ENCODE peak calls at places on chromosomes 3 and 15, in eight cellular contexts. Q is upper lobe of left lung; S is heart left ventricle; G is lower lobe of right lung; D is left lobe of liver; R is stimulated activated naive CD8-positive, alpha-beta T cell treated with anti-CD3 and anti-CD28 coated beads, Interleukin-15, amount 100 ng/mL, for 72 hours; K is right cardiac atrium; A is activated CD8-positive, alpha-beta memory T cell treated with anti-CD3 and anti-CD28 coated beads, Interleukin-2, amount 10 ng/mL, durations not matched to agents 7 days and 5 days. V is an unnamed sample.

GRCh38 chr3:14274999-14275961 is 96.7 kb downstream of the LSM3 start:
- ATAC-seq in Q (no peak), S (no peak), G (no peak), D (no peak), R (no peak), K (no peak), A (no peak), V (no peak)

GRCh38 chr3:138222316-138222715 is 35.2 kb downstream of the ARMC8 start:
- ATAC-seq in Q (no peak), S (no peak), G (no peak), D (no peak), R (no peak), K (no peak), A (no peak), V (no peak)

GRCh38 chr15:74754593-74755215 is 6.1 kb downstream of the CYP1A2 start:
- ATAC-seq in Q (no peak), S (no peak), G (no peak), D (no peak), R (no peak), K (no peak), A (no peak), V (no peak)

GRCh38 chr3:143507735-143508580 is 340.3 kb downstream of the SLC9A9 start:
- ATAC-seq in Q (no peak), S (no peak), G (no peak), D (no peak), R (no peak), K (no peak), A (no peak), V (no peak)

GRCh38 chr3:38652934-38653333 is 3.4 kb upstream of the SCN5A start:
- ATAC-seq in Q (no peak), S (no peak), G (no peak), D (no peak), R (no peak), K (no peak), A (no peak), V (no peak)

GRCh38 chr3:46484388-46484787 is 13.4 kb upstream of the RTP3 start:
- ATAC-seq in Q (no peak), S (no peak), G (no peak), D (no peak), R (no peak), K (no peak), A (no peak), V (no peak)

GRCh38 chr15:49810651-49811175 is 189.9 kb downstream of the DTWD1 start:
- ATAC-seq in Q (no peak), S (no peak), G (no peak), D (no peak), R (no peak), K (no peak), A (no peak), V (no peak)

GRCh38 chr3:57059416-57059815 is 1.0 kb upstream of the SPATA12 start:
- ATAC-seq in Q (no peak), S (no peak), G (peak; percentile 32), D (no peak), R (no peak), K (no peak), A (no peak), V (no peak)

GRCh38 chr3:133522036-133522435 is 51.5 kb upstream of the CDV3 start:
- ATAC-seq in Q (no peak), S (no peak), G (no peak), D (no peak), R (no peak), K (no peak), A (no peak), V (no peak)

GRCh38 chr3:14150491-14151230 is 25.8 kb downstream of the TMEM43 start:
- ATAC-seq in Q (no peak), S (no peak), G (no peak), D (no peak), R (no peak), K (no peak), A (no peak), V (no peak)

GRCh38 chr3:170469151-170470062 is 50.7 kb downstream of the CLDN11 start:
- ATAC-seq in Q (no peak), S (no peak), G (peak; percentile 8), D (no peak), R (no peak), K (no peak), A (no peak), V (no peak)

GRCh38 chr15:34782901-34783300 is 12.4 kb downstream of the ACTC1 start:
- ATAC-seq in Q (no peak), S (no peak), G (no peak), D (no peak), R (no peak), K (no peak), A (no peak), V (peak; percentile 64)

GRCh38 chr3:120349819-120350125 is 618 bp upstream of the LRRC58 start:
- ATAC-seq in Q (no peak), S (peak; percentile 25), G (no peak), D (peak; percentile 6), R (no peak), K (no peak), A (no peak), V (no peak)

GRCh38 chr3:71304684-71305083 is 278.8 kb downstream of the FOXP1 start:
- ATAC-seq in Q (no peak), S (peak; percentile 76), G (peak; percentile 47), D (peak; percentile 35), R (no peak), K (peak; percentile 78), A (no peak), V (no peak)

GRCh38 chr15:84946772-84947489 is 34.7 kb upstream of the PDE8A start:
- ATAC-seq in Q (no peak), S (peak; percentile 58), G (no peak), D (peak; percentile 41), R (no peak), K (no peak), A (no peak), V (no peak)

GRCh38 chr3:124577494-124578167 is 152.6 kb upstream of the UMPS start:
- ATAC-seq in Q (no peak), S (no peak), G (no peak), D (no peak), R (no peak), K (no peak), A (no peak), V (no peak)

GRCh38 chr3:23435318-23435717 is 232.2 kb downstream of the UBE2E2 start:
- ATAC-seq in Q (no peak), S (no peak), G (peak; percentile 59), D (no peak), R (peak; percentile 29), K (no peak), A (no peak), V (no peak)

GRCh38 chr3:71721721-71722157 is 3.5 kb downstream of the EIF4E3 start:
- ATAC-seq in Q (no peak), S (no peak), G (no peak), D (no peak), R (no peak), K (no peak), A (peak; percentile 27), V (no peak)

GRCh38 chr3:61848885-61849284 is 287.5 kb downstream of the PTPRG start:
- ATAC-seq in Q (peak; percentile 56), S (peak; percentile 83), G (peak; percentile 66), D (peak; percentile 43), R (no peak), K (peak; percentile 88), A (no peak), V (peak; percentile 28)

GRCh38 chr3:111238896-111239295 is 167.3 kb downstream of the NECTIN3 start:
- ATAC-seq in Q (no peak), S (no peak), G (no peak), D (no peak), R (peak; percentile 99), K (no peak), A (peak; percentile 97), V (no peak)

GRCh38 chr3:49671291-49672288 is 2.6 kb upstream of the APEH start:
- ATAC-seq in Q (no peak), S (peak; percentile 18), G (peak; percentile 20), D (peak; percentile 58), R (no peak), K (no peak), A (no peak), V (peak; percentile 34)

GRCh38 chr3:111585214-111585613 is 9.9 kb downstream of the ZBED2 start:
- ATAC-seq in Q (peak; percentile 70), S (no peak), G (peak; percentile 82), D (peak; percentile 61), R (no peak), K (no peak), A (no peak), V (peak; percentile 96)

GRCh38 chr3:41102750-41103149 is 96.6 kb upstream of the CTNNB1 start:
- ATAC-seq in Q (no peak), S (peak; percentile 65), G (no peak), D (no peak), R (no peak), K (peak; percentile 76), A (no peak), V (peak; percentile 36)

GRCh38 chr3:90035643-90036042 is 928.2 kb downstream of the EPHA3 start:
- ATAC-seq in Q (no peak), S (no peak), G (no peak), D (no peak), R (no peak), K (no peak), A (no peak), V (no peak)

GRCh38 chr3:152309535-152310317 is 41.0 kb downstream of the MBNL1 start:
- ATAC-seq in Q (no peak), S (no peak), G (peak; percentile 18), D (peak; percentile 9), R (peak; percentile 99), K (no peak), A (peak; percentile 83), V (peak; percentile 80)

GRCh38 chr15:63172376-63173115 is 15.3 kb upstream of the RPS27L start:
- ATAC-seq in Q (no peak), S (no peak), G (no peak), D (no peak), R (no peak), K (no peak), A (no peak), V (no peak)

GRCh38 chr15:38461089-38461833 is 7.3 kb downstream of the FAM98B start:
- ATAC-seq in Q (no peak), S (no peak), G (peak; percentile 23), D (no peak), R (no peak), K (no peak), A (peak; percentile 86), V (no peak)

GRCh38 chr15:60865507-60865906 is 363.6 kb downstream of the RORA start:
- ATAC-seq in Q (no peak), S (no peak), G (no peak), D (no peak), R (peak; percentile 95), K (peak; percentile 47), A (no peak), V (peak; percentile 98)

GRCh38 chr3:52681610-52682009 is 4.1 kb downstream of the PBRM1 start:
- ATAC-seq in Q (no peak), S (no peak), G (no peak), D (no peak), R (no peak), K (no peak), A (no peak), V (no peak)

GRCh38 chr15:65804252-65804931 is 12.3 kb upstream of the DENND4A start:
- ATAC-seq in Q (no peak), S (no peak), G (peak; percentile 74), D (peak; percentile 97), R (peak; percentile 17), K (peak; percentile 54), A (peak; percentile 16), V (no peak)

GRCh38 chr3:184540777-184541681 is 20.6 kb upstream of the EPHB3 start:
- ATAC-seq in Q (peak; percentile 58), S (no peak), G (peak; percentile 70), D (peak; percentile 89), R (peak; percentile 71), K (peak; percentile 28), A (peak; percentile 61), V (peak; percentile 85)

V was measured in esophagus mucosa.